ENCODE peak calls at places on chromosomes 6 and 20, in ten cellular contexts. T, M, Q, F, S, R, X, D, G and J are unnamed samples.

GRCh38 chr6:132054525-132054924 is 103.4 kb upstream of the CCN2 start:
- DNase-seq in M (peak; percentile 62), R (peak; percentile 25), D (no peak), G (no peak), Q (no peak), T (no peak), S (no peak), F (no peak), X (no peak), J (no peak)

GRCh38 chr20:59772931-59773913 is 160.2 kb downstream of the SYCP2 start:
- DNase-seq in M (no peak), T (no peak), G (no peak), X (peak; percentile 77), F (no peak), R (no peak), Q (no peak), D (no peak), S (no peak), J (no peak)

GRCh38 chr6:142568857-142569597 is 267.2 kb downstream of the ADGRG6 start:
- DNase-seq in G (no peak), Q (no peak), T (no peak), S (no peak), D (peak; percentile 32), R (peak; percentile 51), X (no peak), F (no peak), M (peak; percentile 48), J (no peak)

GRCh38 chr6:109093732-109094131 is 914 bp downstream of the SESN1 start:
- DNase-seq in T (no peak), S (no peak), X (no peak), Q (no peak), R (peak; percentile 29), M (no peak), G (peak; percentile 59), D (no peak), F (no peak), J (no peak)

GRCh38 chr20:47688385-47689381 is 96.6 kb downstream of the SULF2 start:
- DNase-seq in Q (no peak), S (no peak), X (no peak), T (no peak), D (peak; percentile 18), F (no peak), M (no peak), G (no peak), R (no peak), J (no peak)

GRCh38 chr6:145898376-145898775 is 65.8 kb downstream of the SHPRH start:
- DNase-seq in G (no peak), R (no peak), S (no peak), M (no peak), D (no peak), F (no peak), Q (no peak), X (no peak), T (no peak), J (no peak)

GRCh38 chr6:38187688-38188590 is 368.4 kb downstream of the ZFAND3 start:
- DNase-seq in S (no peak), F (no peak), T (no peak), G (peak; percentile 26), M (no peak), R (no peak), X (peak; percentile 70), D (no peak), Q (no peak), J (no peak)

GRCh38 chr20:22381812-22382416 is 202.5 kb downstream of the FOXA2 start:
- DNase-seq in S (no peak), X (no peak), Q (no peak), T (no peak), D (no peak), G (no peak), R (no peak), F (no peak), M (no peak), J (no peak)

GRCh38 chr20:3889489-3890409 is 562 bp downstream of the PANK2 start:
- DNase-seq in Q (peak; percentile 58), T (peak; percentile 27), M (no peak), S (peak; percentile 11), F (peak; percentile 43), D (no peak), X (peak; percentile 89), R (peak; percentile 29), G (peak; percentile 46), J (no peak)

GRCh38 chr6:148313483-148313882 is 29.2 kb upstream of the SASH1 start:
- DNase-seq in M (no peak), X (no peak), T (no peak), Q (no peak), R (no peak), S (no peak), F (no peak), G (no peak), D (no peak), J (no peak)

GRCh38 chr6:37512400-37512958 is 12.8 kb upstream of the CCDC167 start:
- DNase-seq in G (no peak), T (no peak), R (no peak), M (no peak), X (no peak), D (no peak), F (no peak), Q (no peak), S (no peak), J (no peak)

GRCh38 chr20:46890682-46891081 is 4.0 kb upstream of the EYA2 start:
- DNase-seq in T (no peak), Q (no peak), S (no peak), D (no peak), X (no peak), G (no peak), F (no peak), M (no peak), R (no peak), J (no peak)

GRCh38 chr20:17281478-17281877 is 54.6 kb downstream of the PCSK2 start:
- DNase-seq in F (no peak), S (no peak), T (no peak), M (no peak), Q (no peak), D (no peak), R (no peak), X (no peak), G (peak; percentile 21), J (no peak)

GRCh38 chr6:7112741-7113313 is 5.1 kb downstream of the RREB1 start:
- DNase-seq in S (peak; percentile 28), D (no peak), M (no peak), T (no peak), G (no peak), X (no peak), F (no peak), R (no peak), Q (peak; percentile 30), J (no peak)

GRCh38 chr6:128155826-128156225 is 255.0 kb upstream of the THEMIS start:
- DNase-seq in S (no peak), T (no peak), D (no peak), R (no peak), Q (no peak), G (no peak), M (no peak), F (no peak), X (no peak), J (no peak)

GRCh38 chr6:19811397-19812079 is 25.6 kb upstream of the ID4 start:
- DNase-seq in S (no peak), X (no peak), F (no peak), R (no peak), M (no peak), G (no peak), D (no peak), Q (no peak), T (no peak), J (no peak)

GRCh38 chr6:28585335-28585734 is 59.7 kb downstream of the GPX5 start:
- DNase-seq in G (no peak), F (no peak), R (no peak), Q (no peak), D (peak; percentile 75), M (no peak), X (no peak), S (no peak), T (no peak), J (no peak)

GRCh38 chr6:166466178-166467122 is 83.7 kb upstream of the MPC1 start:
- DNase-seq in R (peak; percentile 41), M (peak; percentile 98), S (no peak), F (peak; percentile 13), X (peak; percentile 84), T (no peak), G (no peak), D (peak; percentile 81), Q (no peak), J (no peak)

GRCh38 chr6:112906737-112907136 is 559.6 kb downstream of the RFPL4B start:
- DNase-seq in R (peak; percentile 57), X (no peak), T (no peak), G (no peak), D (peak; percentile 86), Q (peak; percentile 51), M (peak; percentile 98), F (no peak), S (no peak), J (no peak)

GRCh38 chr6:41675176-41675767 is 37.0 kb downstream of the MDFI start:
- DNase-seq in R (no peak), M (no peak), D (no peak), S (no peak), F (no peak), G (peak; percentile 13), T (no peak), X (no peak), Q (no peak), J (no peak)

GRCh38 chr20:56689852-56690485 is 60.9 kb downstream of the TFAP2C start:
- DNase-seq in Q (no peak), M (no peak), R (peak; percentile 28), T (no peak), X (no peak), S (no peak), D (peak; percentile 54), G (no peak), F (no peak), J (no peak)

GRCh38 chr6:47348316-47348863 is 38.7 kb upstream of the TNFRSF21 start:
- DNase-seq in D (no peak), T (no peak), X (no peak), R (no peak), M (no peak), F (no peak), G (no peak), S (no peak), Q (no peak), J (no peak)